ENCODE peak calls at places on chromosomes 2 and 18, in four cellular contexts. One of them, this sample, is unnamed.
A peak's percentile ranks its signal among the peaks of the same experiment; 100 is the strongest.

GRCh38 chr2:237968048-237968862 is 1.4 kb downstream of the UBE2F start:
- DNase-seq in H1: no peak
- DNase-seq in H9: peak; percentile 43
- DNase-seq in IMR-90: peak; percentile 71
- DNase-seq in this sample: no peak

GRCh38 chr2:36445191-36445590 is 89.6 kb downstream of the CRIM1 start:
- DNase-seq in H1: no peak
- DNase-seq in H9: no peak
- DNase-seq in IMR-90: no peak
- DNase-seq in this sample: no peak

GRCh38 chr2:169141713-169142352 is 72.5 kb downstream of the DHRS9 start:
- DNase-seq in H1: peak; percentile 90
- DNase-seq in H9: peak; percentile 75
- DNase-seq in IMR-90: peak; percentile 53
- DNase-seq in this sample: peak; percentile 79

GRCh38 chr2:240557808-240558207 is at the start of gene ANKMY1:
- DNase-seq in H1: peak; percentile 93
- DNase-seq in H9: peak; percentile 92
- DNase-seq in IMR-90: peak; percentile 67
- DNase-seq in this sample: peak; percentile 90

GRCh38 chr2:38810488-38810887 is 32.5 kb downstream of the GEMIN6 start:
- DNase-seq in H1: no peak
- DNase-seq in H9: no peak
- DNase-seq in IMR-90: no peak
- DNase-seq in this sample: no peak

GRCh38 chr2:12096425-12096824 is 350.0 kb downstream of the LPIN1 start:
- DNase-seq in H1: no peak
- DNase-seq in H9: peak; percentile 73
- DNase-seq in IMR-90: no peak
- DNase-seq in this sample: no peak

GRCh38 chr18:2091937-2092336 is 479.4 kb downstream of the METTL4 start:
- DNase-seq in H1: no peak
- DNase-seq in H9: no peak
- DNase-seq in IMR-90: no peak
- DNase-seq in this sample: peak; percentile 97

GRCh38 chr2:3287896-3288295 is 89.7 kb downstream of the EIPR1 start:
- DNase-seq in H1: no peak
- DNase-seq in H9: no peak
- DNase-seq in IMR-90: no peak
- DNase-seq in this sample: no peak

GRCh38 chr18:63207825-63208224 is 111.7 kb downstream of the BCL2 start:
- DNase-seq in H1: no peak
- DNase-seq in H9: no peak
- DNase-seq in IMR-90: no peak
- DNase-seq in this sample: no peak

GRCh38 chr18:58288922-58289797 is 245.1 kb downstream of the NEDD4L start:
- DNase-seq in H1: no peak
- DNase-seq in H9: no peak
- DNase-seq in IMR-90: peak; percentile 65
- DNase-seq in this sample: peak; percentile 80

GRCh38 chr18:45408218-45408617 is 207.1 kb upstream of the SLC14A2 start:
- DNase-seq in H1: no peak
- DNase-seq in H9: no peak
- DNase-seq in IMR-90: no peak
- DNase-seq in this sample: no peak

GRCh38 chr2:111166115-111166514 is 45.4 kb downstream of the BCL2L11 start:
- DNase-seq in H1: no peak
- DNase-seq in H9: peak; percentile 18
- DNase-seq in IMR-90: no peak
- DNase-seq in this sample: no peak

GRCh38 chr2:124880995-124881394 is 855.9 kb downstream of the CNTNAP5 start:
- DNase-seq in H1: no peak
- DNase-seq in H9: no peak
- DNase-seq in IMR-90: no peak
- DNase-seq in this sample: peak; percentile 14

GRCh38 chr2:164595031-164595430 is 26.3 kb downstream of the GRB14 start:
- DNase-seq in H1: no peak
- DNase-seq in H9: no peak
- DNase-seq in IMR-90: no peak
- DNase-seq in this sample: no peak

GRCh38 chr2:230358305-230358704 is 31.3 kb downstream of the SP140L start:
- DNase-seq in H1: no peak
- DNase-seq in H9: no peak
- DNase-seq in IMR-90: peak; percentile 72
- DNase-seq in this sample: no peak

GRCh38 chr2:238302751-238303150 is 14.3 kb upstream of the PER2 start:
- DNase-seq in H1: no peak
- DNase-seq in H9: no peak
- DNase-seq in IMR-90: no peak
- DNase-seq in this sample: no peak

GRCh38 chr2:226215902-226216503 is 583.6 kb downstream of the IRS1 start:
- DNase-seq in H1: peak; percentile 90
- DNase-seq in H9: peak; percentile 86
- DNase-seq in IMR-90: peak; percentile 54
- DNase-seq in this sample: peak; percentile 90

DNA sequence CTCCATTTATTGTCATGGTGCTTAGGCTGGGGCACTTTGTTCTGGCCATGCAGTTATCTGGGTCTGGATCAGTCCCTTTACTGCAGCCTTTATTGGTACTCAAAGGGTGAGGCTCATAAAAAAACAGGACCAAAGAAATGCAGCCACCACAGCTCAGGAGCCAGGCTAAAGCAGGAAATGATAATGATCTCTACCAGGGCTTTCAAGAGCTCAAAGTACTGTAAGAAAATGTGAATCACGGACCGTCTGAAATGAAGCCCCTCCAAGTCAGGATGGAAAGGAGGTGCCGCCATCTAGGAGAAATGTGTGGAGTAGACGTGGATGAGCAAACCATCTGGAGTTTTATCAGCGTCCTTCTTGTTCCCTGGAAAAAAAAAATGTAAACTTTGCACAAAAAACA is 162.4 kb upstream of the ZNF516 start:
- DNase-seq in H1: no peak
- DNase-seq in H9: no peak
- DNase-seq in IMR-90: no peak
- DNase-seq in this sample: peak; percentile 68
- H2BK5ac ChIP-seq in H1: no peak overlapping the region
- H2BK5ac ChIP-seq in H9: no peak overlapping the region
- H2BK5ac ChIP-seq in IMR-90: no peak overlapping the region
- H2BK5ac ChIP-seq in this sample: no peak overlapping the region

GRCh38 chr2:58976374-58977055 is 735.4 kb upstream of the FANCL start:
- DNase-seq in H1: no peak
- DNase-seq in H9: no peak
- DNase-seq in IMR-90: no peak
- DNase-seq in this sample: peak; percentile 35

GRCh38 chr2:58984731-58985130 is 743.6 kb upstream of the FANCL start:
- DNase-seq in H1: no peak
- DNase-seq in H9: no peak
- DNase-seq in IMR-90: no peak
- DNase-seq in this sample: no peak

GRCh38 chr2:58981237-58981636 is 740.1 kb upstream of the FANCL start:
- DNase-seq in H1: no peak
- DNase-seq in H9: no peak
- DNase-seq in IMR-90: no peak
- DNase-seq in this sample: no peak
- H4K5ac ChIP-seq in H1: no peak overlapping the region
- H4K5ac ChIP-seq in H9: no peak overlapping the region
- H4K5ac ChIP-seq in IMR-90: no peak overlapping the region
- H4K5ac ChIP-seq in this sample: no peak overlapping the region

DNA sequence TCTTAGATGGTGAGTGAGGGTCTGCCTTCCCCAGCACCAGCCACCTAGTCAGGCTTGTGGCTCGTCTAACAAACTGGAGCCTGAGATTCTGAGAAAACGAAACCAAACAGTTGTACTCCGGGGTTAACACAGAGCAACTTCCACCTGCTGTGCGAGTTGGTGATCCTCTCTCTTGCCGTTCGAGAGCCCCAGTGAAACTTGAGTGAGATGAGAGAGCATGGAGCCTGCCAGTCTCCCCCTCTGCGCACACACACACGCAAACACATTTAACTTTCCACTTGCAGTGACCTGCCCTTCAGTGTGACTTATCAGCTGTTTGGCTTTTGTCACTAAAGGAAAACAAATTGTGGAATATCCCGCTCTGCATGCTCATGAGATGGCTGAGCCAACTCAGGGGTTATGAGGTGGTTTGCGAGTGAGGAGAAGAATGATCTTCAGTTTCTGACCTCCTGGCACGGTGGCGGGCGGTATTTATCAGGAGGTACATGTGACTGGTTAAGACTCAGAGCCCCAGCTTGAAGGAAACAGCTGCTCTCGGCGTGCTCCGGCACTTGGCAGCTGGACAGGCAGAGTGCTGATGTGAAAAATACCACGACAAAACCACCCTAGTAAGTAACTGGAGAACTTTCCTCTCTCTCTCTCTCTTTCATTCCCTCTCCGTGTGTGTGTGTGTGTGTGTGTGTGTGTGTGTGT is at the start of gene RASGRP3:
- DNase-seq in H1: peak; percentile 56
- DNase-seq in H9: peak; percentile 45
- DNase-seq in IMR-90: peak; percentile 97
- DNase-seq in this sample: peak; percentile 53
- H2BK5ac ChIP-seq in H1: no peak within 1 kb of the TSS
- H2BK5ac ChIP-seq in H9: no peak within 1 kb of the TSS
- H2BK5ac ChIP-seq in IMR-90: peak within 1 kb of the TSS; percentile 77
- H2BK5ac ChIP-seq in this sample: peak within 1 kb of the TSS; percentile 43

GRCh38 chr2:54409752-54410151 is 46.4 kb upstream of the SPTBN1 start:
- DNase-seq in H1: no peak
- DNase-seq in H9: peak; percentile 32
- DNase-seq in IMR-90: no peak
- DNase-seq in this sample: peak; percentile 55

GRCh38 chr2:54404270-54404669 is 51.9 kb upstream of the SPTBN1 start:
- DNase-seq in H1: no peak
- DNase-seq in H9: no peak
- DNase-seq in IMR-90: peak; percentile 58
- DNase-seq in this sample: no peak

GRCh38 chr2:54406031-54406430 is 50.1 kb upstream of the SPTBN1 start:
- DNase-seq in H1: no peak
- DNase-seq in H9: no peak
- DNase-seq in IMR-90: no peak
- DNase-seq in this sample: no peak

GRCh38 chr2:54403512-54404238 is 52.5 kb upstream of the SPTBN1 start:
- DNase-seq in H1: no peak
- DNase-seq in H9: no peak
- DNase-seq in IMR-90: no peak
- DNase-seq in this sample: no peak

GRCh38 chr2:54407693-54408092 is 48.4 kb upstream of the SPTBN1 start:
- DNase-seq in H1: no peak
- DNase-seq in H9: no peak
- DNase-seq in IMR-90: no peak
- DNase-seq in this sample: no peak
- H4K5ac ChIP-seq in H1: no peak overlapping the region
- H4K5ac ChIP-seq in H9: no peak overlapping the region
- H4K5ac ChIP-seq in IMR-90: no peak overlapping the region
- H4K5ac ChIP-seq in this sample: no peak overlapping the region